ENCODE peak calls at places on chromosomes 13 and 19, in ten cellular contexts. One of them, this sample, is unnamed. For H3K9me3, the result is how much of the 10 kb centered on the place peaks cover.

GRCh38 chr19:2270572-2271515 is 11.1 kb downstream of the PEAK3 start:
- DNase-seq in body of pancreas: peak
- DNase-seq in gastrocnemius medialis: peak
- DNase-seq in uterus: peak
- DNase-seq in transverse colon: peak
- DNase-seq in stomach: peak
- DNase-seq in ovary: peak
- DNase-seq in A549: peak
- DNase-seq in heart left ventricle: peak
- DNase-seq in endothelial cell of umbilical vein: peak
- DNase-seq in this sample: peak

GRCh38 chr19:19372656-19373416 is 32.6 kb upstream of the GATAD2A start:
- DNase-seq in body of pancreas: peak
- DNase-seq in ovary: no peak
- DNase-seq in heart left ventricle: peak
- DNase-seq in A549: peak
- DNase-seq in gastrocnemius medialis: peak
- DNase-seq in uterus: peak
- DNase-seq in transverse colon: peak
- DNase-seq in stomach: peak
- DNase-seq in endothelial cell of umbilical vein: peak
- DNase-seq in this sample: no peak

GRCh38 chr19:1252818-1253513 is 4.6 kb downstream of the MIDN start:
- DNase-seq in ovary: peak
- DNase-seq in uterus: peak
- DNase-seq in body of pancreas: peak
- DNase-seq in transverse colon: peak
- DNase-seq in stomach: peak
- DNase-seq in endothelial cell of umbilical vein: peak
- DNase-seq in gastrocnemius medialis: peak
- DNase-seq in heart left ventricle: peak
- DNase-seq in A549: no peak
- DNase-seq in this sample: peak

GRCh38 chr19:27774337-27774736 is 1438.6 kb downstream of the UQCRFS1 start:
- DNase-seq in body of pancreas: no peak
- DNase-seq in stomach: no peak
- DNase-seq in gastrocnemius medialis: no peak
- DNase-seq in endothelial cell of umbilical vein: no peak
- DNase-seq in heart left ventricle: no peak
- DNase-seq in ovary: no peak
- DNase-seq in uterus: no peak
- DNase-seq in transverse colon: no peak
- DNase-seq in A549: no peak
- DNase-seq in this sample: no peak

GRCh38 chr19:2045501-2046045 is 5.5 kb downstream of the MKNK2 start:
- DNase-seq in gastrocnemius medialis: peak
- DNase-seq in ovary: no peak
- DNase-seq in endothelial cell of umbilical vein: no peak
- DNase-seq in A549: no peak
- DNase-seq in uterus: no peak
- DNase-seq in body of pancreas: peak
- DNase-seq in transverse colon: no peak
- DNase-seq in stomach: peak
- DNase-seq in heart left ventricle: no peak
- DNase-seq in this sample: no peak

GRCh38 chr19:33771308-33772101 is 25.2 kb upstream of the KCTD15 start:
- DNase-seq in heart left ventricle: peak
- DNase-seq in endothelial cell of umbilical vein: peak
- DNase-seq in ovary: peak
- DNase-seq in A549: peak
- DNase-seq in stomach: peak
- DNase-seq in transverse colon: peak
- DNase-seq in body of pancreas: peak
- DNase-seq in uterus: peak
- DNase-seq in gastrocnemius medialis: peak
- DNase-seq in this sample: no peak

GRCh38 chr13:21033224-21033855 is 28.0 kb downstream of the LATS2 start:
- DNase-seq in heart left ventricle: peak
- DNase-seq in gastrocnemius medialis: peak
- DNase-seq in ovary: no peak
- DNase-seq in A549: no peak
- DNase-seq in uterus: peak
- DNase-seq in transverse colon: peak
- DNase-seq in endothelial cell of umbilical vein: no peak
- DNase-seq in stomach: peak
- DNase-seq in body of pancreas: peak
- DNase-seq in this sample: no peak

GRCh38 chr19:291561-292280 is 518 bp upstream of the PLPP2 start:
- DNase-seq in transverse colon: peak
- DNase-seq in stomach: peak
- DNase-seq in ovary: no peak
- DNase-seq in gastrocnemius medialis: no peak
- DNase-seq in A549: no peak
- DNase-seq in body of pancreas: peak
- DNase-seq in endothelial cell of umbilical vein: no peak
- DNase-seq in uterus: peak
- DNase-seq in heart left ventricle: no peak
- DNase-seq in this sample: no peak

GRCh38 chr13:102679449-102680132 is 15.3 kb downstream of the METTL21C start:
- DNase-seq in gastrocnemius medialis: no peak
- DNase-seq in uterus: no peak
- DNase-seq in stomach: no peak
- DNase-seq in transverse colon: peak
- DNase-seq in A549: no peak
- DNase-seq in ovary: no peak
- DNase-seq in endothelial cell of umbilical vein: no peak
- DNase-seq in heart left ventricle: no peak
- DNase-seq in body of pancreas: no peak
- DNase-seq in this sample: no peak

GRCh38 chr13:80666782-80667537 is 326.0 kb upstream of the SPRY2 start:
- DNase-seq in ovary: no peak
- DNase-seq in transverse colon: no peak
- DNase-seq in endothelial cell of umbilical vein: no peak
- DNase-seq in A549: no peak
- DNase-seq in heart left ventricle: no peak
- DNase-seq in stomach: no peak
- DNase-seq in body of pancreas: no peak
- DNase-seq in uterus: no peak
- DNase-seq in gastrocnemius medialis: no peak
- DNase-seq in this sample: no peak

GRCh38 chr13:106599875-106600797 is 32.2 kb upstream of the ARGLU1 start:
- DNase-seq in heart left ventricle: no peak
- DNase-seq in uterus: no peak
- DNase-seq in transverse colon: no peak
- DNase-seq in stomach: no peak
- DNase-seq in A549: no peak
- DNase-seq in body of pancreas: peak
- DNase-seq in ovary: peak
- DNase-seq in gastrocnemius medialis: no peak
- DNase-seq in endothelial cell of umbilical vein: peak
- DNase-seq in this sample: no peak

GRCh38 chr13:71874490-71874889 is 7.5 kb upstream of the DACH1 start:
- DNase-seq in gastrocnemius medialis: no peak
- DNase-seq in ovary: no peak
- DNase-seq in body of pancreas: no peak
- DNase-seq in transverse colon: peak
- DNase-seq in stomach: no peak
- DNase-seq in uterus: no peak
- DNase-seq in heart left ventricle: no peak
- DNase-seq in endothelial cell of umbilical vein: no peak
- DNase-seq in A549: no peak
- DNase-seq in this sample: no peak

GRCh38 chr13:79070343-79070974 is 335.6 kb downstream of the RBM26 start:
- DNase-seq in gastrocnemius medialis: no peak
- DNase-seq in transverse colon: no peak
- DNase-seq in endothelial cell of umbilical vein: no peak
- DNase-seq in uterus: no peak
- DNase-seq in ovary: no peak
- DNase-seq in A549: no peak
- DNase-seq in body of pancreas: no peak
- DNase-seq in heart left ventricle: no peak
- DNase-seq in stomach: no peak
- DNase-seq in this sample: no peak

GRCh38 chr19:14561832-14562351 is 10.0 kb downstream of the NDUFB7 start:
- DNase-seq in heart left ventricle: peak
- DNase-seq in gastrocnemius medialis: peak
- DNase-seq in stomach: peak
- DNase-seq in body of pancreas: peak
- DNase-seq in uterus: no peak
- DNase-seq in transverse colon: no peak
- DNase-seq in ovary: no peak
- DNase-seq in endothelial cell of umbilical vein: no peak
- DNase-seq in A549: no peak
- DNase-seq in this sample: no peak

GRCh38 chr19:324716-325115 is 19.9 kb downstream of the MIER2 start:
- DNase-seq in heart left ventricle: no peak
- DNase-seq in gastrocnemius medialis: no peak
- DNase-seq in endothelial cell of umbilical vein: no peak
- DNase-seq in A549: no peak
- DNase-seq in stomach: no peak
- DNase-seq in transverse colon: no peak
- DNase-seq in uterus: no peak
- DNase-seq in ovary: no peak
- DNase-seq in body of pancreas: no peak
- DNase-seq in this sample: no peak

GRCh38 chr13:49985129-49985528 is 11.7 kb upstream of the TRIM13 start:
- DNase-seq in endothelial cell of umbilical vein: no peak
- DNase-seq in A549: no peak
- DNase-seq in body of pancreas: no peak
- DNase-seq in uterus: no peak
- DNase-seq in gastrocnemius medialis: peak
- DNase-seq in heart left ventricle: no peak
- DNase-seq in ovary: no peak
- DNase-seq in transverse colon: no peak
- DNase-seq in stomach: peak
- DNase-seq in this sample: no peak

GRCh38 chr13:48431987-48432615 is 19.2 kb upstream of the LPAR6 start:
- DNase-seq in A549: no peak
- DNase-seq in body of pancreas: no peak
- DNase-seq in stomach: no peak
- DNase-seq in heart left ventricle: no peak
- DNase-seq in transverse colon: no peak
- DNase-seq in uterus: no peak
- DNase-seq in endothelial cell of umbilical vein: peak
- DNase-seq in gastrocnemius medialis: no peak
- DNase-seq in ovary: no peak
- DNase-seq in this sample: no peak
- H3K4me3 ChIP-seq in A549: no peak
- H3K4me3 ChIP-seq in body of pancreas: no peak
- H3K4me3 ChIP-seq in stomach: no peak
- H3K4me3 ChIP-seq in heart left ventricle: no peak
- H3K4me3 ChIP-seq in transverse colon: no peak
- H3K4me3 ChIP-seq in uterus: no peak
- H3K4me3 ChIP-seq in endothelial cell of umbilical vein: no peak
- H3K4me3 ChIP-seq in gastrocnemius medialis: no peak
- H3K4me3 ChIP-seq in ovary: no peak
- H3K4me3 ChIP-seq in this sample: no peak

DNA sequence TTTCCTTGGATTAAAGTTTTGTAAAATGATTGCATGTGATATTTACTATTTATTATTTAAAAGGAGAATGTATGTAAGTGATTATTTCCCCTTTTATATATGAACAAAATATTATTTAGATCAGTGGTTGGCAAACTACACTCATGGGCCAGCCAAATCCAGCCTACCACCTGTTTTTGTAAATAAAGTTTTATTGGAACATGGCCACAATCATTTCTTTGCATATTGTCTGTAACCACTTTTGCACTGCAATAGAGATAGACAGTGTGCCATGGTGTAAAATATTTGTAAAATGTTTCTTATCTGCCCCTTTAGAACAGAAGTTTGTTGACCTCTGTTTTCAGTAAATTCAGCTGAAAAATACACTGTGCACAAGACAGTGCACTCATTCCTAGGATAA is 426.4 kb downstream of the MYO16 start:
- DNase-seq in stomach: no peak
- DNase-seq in transverse colon: no peak
- DNase-seq in A549: no peak
- DNase-seq in uterus: no peak
- DNase-seq in gastrocnemius medialis: no peak
- DNase-seq in ovary: no peak
- DNase-seq in endothelial cell of umbilical vein: no peak
- DNase-seq in body of pancreas: no peak
- DNase-seq in heart left ventricle: no peak
- DNase-seq in this sample: no peak
- H3K9me3 ChIP-seq in stomach: under half
- H3K9me3 ChIP-seq in transverse colon: under half
- H3K9me3 ChIP-seq in A549: under half
- H3K9me3 ChIP-seq in uterus: under half
- H3K9me3 ChIP-seq in gastrocnemius medialis: under half
- H3K9me3 ChIP-seq in ovary: under half
- H3K9me3 ChIP-seq in endothelial cell of umbilical vein: under half
- H3K9me3 ChIP-seq in body of pancreas: under half
- H3K9me3 ChIP-seq in heart left ventricle: under half
- H3K9me3 ChIP-seq in this sample: under half

DNA sequence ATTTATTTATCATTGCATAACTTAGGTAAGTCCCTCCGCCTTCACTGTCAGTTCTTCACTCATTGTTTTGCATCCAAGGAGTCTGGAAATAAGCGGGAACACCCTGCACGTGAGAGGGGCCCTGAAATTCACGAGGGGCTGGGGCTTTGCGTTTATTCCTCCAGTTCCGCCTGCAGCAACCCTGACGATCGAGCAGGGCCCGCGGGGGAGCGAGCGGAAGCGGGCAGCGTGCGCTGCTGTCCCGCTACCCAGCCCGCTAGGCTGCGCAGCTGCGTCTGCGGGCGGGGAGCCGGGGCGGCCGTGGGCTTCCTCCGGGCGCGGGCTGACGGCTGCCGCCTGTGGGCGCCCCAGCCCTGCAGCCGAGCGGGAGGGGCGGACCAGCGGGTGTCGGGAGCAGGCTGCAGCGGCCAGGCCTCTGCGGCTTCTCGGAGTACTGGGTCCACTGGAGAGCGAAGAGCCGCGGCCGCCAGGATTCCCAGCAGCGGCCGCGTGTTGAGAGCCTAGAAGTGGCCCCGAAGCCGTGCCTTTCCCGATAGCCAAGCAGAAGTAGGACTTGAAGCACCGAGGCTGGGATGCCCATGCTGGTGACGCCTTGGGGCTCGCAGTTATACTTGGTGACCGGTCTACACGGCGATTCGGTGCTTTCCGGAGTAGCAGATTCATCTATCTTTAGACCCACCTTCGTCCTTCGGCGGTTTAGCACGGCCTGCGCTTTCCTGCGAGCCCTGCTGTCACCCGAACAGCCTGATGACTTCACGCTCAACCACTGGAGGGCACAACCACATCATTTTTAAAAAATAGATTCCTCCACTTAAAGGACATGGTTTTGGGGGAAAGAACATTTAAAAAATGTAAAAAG is 32.9 kb upstream of the SACS start:
- DNase-seq in uterus: peak
- DNase-seq in stomach: peak
- DNase-seq in transverse colon: peak
- DNase-seq in heart left ventricle: peak
- DNase-seq in body of pancreas: peak
- DNase-seq in ovary: peak
- DNase-seq in A549: peak
- DNase-seq in endothelial cell of umbilical vein: peak
- DNase-seq in gastrocnemius medialis: peak
- DNase-seq in this sample: no peak
- TF ChIP-seq POLR2A in uterus: peak
- TF ChIP-seq POLR2A in stomach: no peak
- TF ChIP-seq POLR2A in transverse colon: no peak
- TF ChIP-seq POLR2A in heart left ventricle: no peak
- TF ChIP-seq POLR2A in body of pancreas: no peak
- TF ChIP-seq POLR2A in ovary: no peak
- TF ChIP-seq POLR2A in A549: no peak
- TF ChIP-seq POLR2A in endothelial cell of umbilical vein: no peak
- TF ChIP-seq POLR2A in gastrocnemius medialis: no peak
- TF ChIP-seq POLR2A in this sample: no peak

GRCh38 chr19:5338661-5339469 is 1.7 kb downstream of the PTPRS start:
- DNase-seq in gastrocnemius medialis: no peak
- DNase-seq in A549: no peak
- DNase-seq in uterus: no peak
- DNase-seq in ovary: no peak
- DNase-seq in heart left ventricle: no peak
- DNase-seq in endothelial cell of umbilical vein: no peak
- DNase-seq in body of pancreas: peak
- DNase-seq in stomach: no peak
- DNase-seq in transverse colon: no peak
- DNase-seq in this sample: no peak
- H3K4me3 ChIP-seq in gastrocnemius medialis: no peak
- H3K4me3 ChIP-seq in A549: peak
- H3K4me3 ChIP-seq in uterus: no peak
- H3K4me3 ChIP-seq in ovary: no peak
- H3K4me3 ChIP-seq in heart left ventricle: no peak
- H3K4me3 ChIP-seq in endothelial cell of umbilical vein: no peak
- H3K4me3 ChIP-seq in body of pancreas: no peak
- H3K4me3 ChIP-seq in stomach: no peak
- H3K4me3 ChIP-seq in transverse colon: no peak
- H3K4me3 ChIP-seq in this sample: peak